ENCODE peak calls at places on chromosome 1, in seven cellular contexts. T is COR-L47; X is activated CD4-positive, alpha-beta T cell treated with anti-CD3 and anti-CD28 coated beads, Interleukin-2, amount 50 U/mL, for 1 hour; K is Caki2; A is GM13977; V is thoracic aorta; Z is naive thymus-derived CD8-positive, alpha-beta T cell. B is an unnamed sample.

GRCh38 chr1:67575861-67576260 is 109.1 kb upstream of the GADD45A start:
- DNase-seq in V (no peak), X (no peak), Z (no peak), A (no peak), K (no peak), T (no peak), B (no peak)

GRCh38 chr1:67429011-67429527 is 1.1 kb downstream of the SERBP1 start:
- DNase-seq in A (peak; percentile 22), K (peak; percentile 16), V (no peak), X (peak; percentile 24), Z (peak; percentile 20), T (no peak), B (no peak)

GRCh38 chr1:84847253-84848247 is 45.5 kb downstream of the LPAR3 start:
- DNase-seq in X (peak; percentile 25), V (peak; percentile 18), T (peak; percentile 98), Z (peak; percentile 33), A (no peak), K (peak; percentile 76), B (no peak)

GRCh38 chr1:41618066-41618825 is 133.8 kb upstream of the EDN2 start:
- DNase-seq in A (no peak), V (no peak), X (no peak), K (no peak), Z (no peak), T (no peak), B (no peak)

GRCh38 chr1:32201011-32201855 is 838 bp downstream of the CCDC28B start:
- DNase-seq in K (no peak), Z (peak; percentile 71), A (peak; percentile 82), T (peak; percentile 38), X (peak; percentile 71), V (no peak), B (peak; percentile 77)

GRCh38 chr1:25469177-25469576 is 38.5 kb downstream of the MACO1 start:
- DNase-seq in T (no peak), A (no peak), X (no peak), V (no peak), Z (no peak), K (no peak), B (no peak)

GRCh38 chr1:229171934-229172333 is 99.0 kb upstream of the RAB4A start:
- DNase-seq in T (peak; percentile 92), K (no peak), X (no peak), Z (no peak), A (no peak), V (no peak), B (no peak)

GRCh38 chr1:229407206-229408026 is 26.5 kb downstream of the ACTA1 start:
- DNase-seq in A (no peak), T (no peak), Z (no peak), V (no peak), X (no peak), K (no peak), B (no peak)

GRCh38 chr1:246565751-246566127 is 322 bp downstream of the TFB2M start:
- DNase-seq in V (no peak), X (no peak), A (no peak), T (peak; percentile 25), Z (no peak), K (no peak), B (no peak)

GRCh38 chr1:205013683-205014367 is 29.2 kb upstream of the CNTN2 start:
- DNase-seq in T (peak; percentile 78), A (no peak), Z (no peak), X (no peak), K (no peak), V (no peak), B (no peak)

GRCh38 chr1:44318097-44319088 is 36.7 kb downstream of the ERI3 start:
- DNase-seq in T (no peak), V (no peak), K (peak; percentile 40), Z (peak; percentile 32), A (peak; percentile 74), X (peak; percentile 37), B (no peak)

GRCh38 chr1:236762410-236762809 is 32.7 kb upstream of the MTR start:
- DNase-seq in Z (no peak), A (no peak), X (no peak), T (no peak), K (no peak), V (no peak), B (no peak)

GRCh38 chr1:156860639-156861423 is at the start of gene NTRK1:
- DNase-seq in A (peak; percentile 86), V (no peak), T (peak; percentile 59), K (peak; percentile 26), Z (peak; percentile 47), X (peak; percentile 45), B (peak; percentile 53)

GRCh38 chr1:44219301-44219626 is 6.0 kb downstream of the DMAP1 start:
- DNase-seq in K (no peak), T (no peak), Z (no peak), A (no peak), V (no peak), X (no peak), B (no peak)

GRCh38 chr1:228830185-228830953 is 95.1 kb downstream of the RHOU start:
- DNase-seq in V (no peak), Z (no peak), X (no peak), K (no peak), T (no peak), A (no peak), B (no peak)

GRCh38 chr1:34928865-34929496 is 469 bp downstream of the DLGAP3 start:
- DNase-seq in Z (no peak), A (peak; percentile 59), V (no peak), T (no peak), K (no peak), X (no peak), B (no peak)

GRCh38 chr1:113903496-113904291 is 905 bp downstream of the AP4B1 start:
- DNase-seq in V (no peak), A (no peak), K (no peak), X (no peak), Z (no peak), T (no peak), B (peak; percentile 25)

GRCh38 chr1:224300346-224300745 is 29.6 kb downstream of the NVL start:
- DNase-seq in Z (no peak), T (no peak), K (peak; percentile 27), V (no peak), X (no peak), A (no peak), B (no peak)

GRCh38 chr1:246795094-246795671 is 71.0 kb downstream of the SCCPDH start:
- DNase-seq in V (no peak), K (no peak), Z (no peak), A (no peak), T (no peak), X (no peak), B (no peak)

GRCh38 chr1:6630027-6630426 is 5.4 kb downstream of the THAP3 start:
- DNase-seq in A (no peak), Z (no peak), X (no peak), V (no peak), K (no peak), T (no peak), B (no peak)

GRCh38 chr1:235910357-235911299 is 43.9 kb upstream of the LYST start:
- DNase-seq in Z (no peak), X (no peak), K (peak; percentile 97), T (no peak), V (peak; percentile 41), A (peak; percentile 31), B (no peak)

GRCh38 chr1:17441265-17441992 is 2.0 kb upstream of the RCC2 start:
- DNase-seq in X (no peak), V (no peak), T (no peak), Z (no peak), A (peak; percentile 36), K (peak; percentile 68), B (no peak)

GRCh38 chr1:109913360-109913879 is 2.8 kb downstream of the CSF1 start:
- DNase-seq in X (no peak), K (no peak), T (no peak), Z (no peak), V (no peak), A (no peak), B (no peak)